ENCODE peak calls at places on chromosomes 6 and 20, in ten cellular contexts. One of them, this sample, is unnamed.

GRCh38 chr6:156725712-156726111 is 51.5 kb upstream of the ARID1B start:
- DNase-seq in mucosa of descending colon: no peak
- DNase-seq in heart left ventricle: no peak
- DNase-seq in breast epithelium: no peak
- DNase-seq in NCI-H1105: no peak
- DNase-seq in posterior cingulate gyrus: no peak
- DNase-seq in HEK293T: no peak
- DNase-seq in left cardiac atrium: no peak
- DNase-seq in activated T-helper 9 cell treated with anti-CD3 and anti-CD28 coated beads, Interleukin-2, amount 50 U/mL, for 16 hours: no peak
- DNase-seq in COR-L47: no peak
- DNase-seq in this sample: no peak

GRCh38 chr6:16486661-16487060 is 248.3 kb downstream of the GMPR start:
- DNase-seq in posterior cingulate gyrus: peak; percentile 69
- DNase-seq in COR-L47: no peak
- DNase-seq in activated T-helper 9 cell treated with anti-CD3 and anti-CD28 coated beads, Interleukin-2, amount 50 U/mL, for 16 hours: peak; percentile 53
- DNase-seq in heart left ventricle: no peak
- DNase-seq in NCI-H1105: no peak
- DNase-seq in left cardiac atrium: no peak
- DNase-seq in HEK293T: no peak
- DNase-seq in mucosa of descending colon: no peak
- DNase-seq in breast epithelium: no peak
- DNase-seq in this sample: no peak

GRCh38 chr6:25006565-25007001 is 70.8 kb upstream of the RIPOR2 start:
- DNase-seq in COR-L47: peak; percentile 28
- DNase-seq in HEK293T: no peak
- DNase-seq in heart left ventricle: no peak
- DNase-seq in left cardiac atrium: peak; percentile 58
- DNase-seq in activated T-helper 9 cell treated with anti-CD3 and anti-CD28 coated beads, Interleukin-2, amount 50 U/mL, for 16 hours: no peak
- DNase-seq in NCI-H1105: no peak
- DNase-seq in posterior cingulate gyrus: no peak
- DNase-seq in breast epithelium: no peak
- DNase-seq in mucosa of descending colon: peak; percentile 28
- DNase-seq in this sample: no peak

GRCh38 chr6:140542858-140543257 is 1168.4 kb upstream of the CITED2 start:
- DNase-seq in activated T-helper 9 cell treated with anti-CD3 and anti-CD28 coated beads, Interleukin-2, amount 50 U/mL, for 16 hours: no peak
- DNase-seq in HEK293T: no peak
- DNase-seq in breast epithelium: no peak
- DNase-seq in left cardiac atrium: no peak
- DNase-seq in mucosa of descending colon: no peak
- DNase-seq in COR-L47: peak; percentile 42
- DNase-seq in heart left ventricle: no peak
- DNase-seq in NCI-H1105: peak; percentile 18
- DNase-seq in posterior cingulate gyrus: no peak
- DNase-seq in this sample: no peak

GRCh38 chr6:130050230-130050629 is 31.8 kb downstream of the L3MBTL3 start:
- DNase-seq in activated T-helper 9 cell treated with anti-CD3 and anti-CD28 coated beads, Interleukin-2, amount 50 U/mL, for 16 hours: no peak
- DNase-seq in left cardiac atrium: no peak
- DNase-seq in posterior cingulate gyrus: no peak
- DNase-seq in COR-L47: no peak
- DNase-seq in breast epithelium: no peak
- DNase-seq in HEK293T: no peak
- DNase-seq in heart left ventricle: no peak
- DNase-seq in NCI-H1105: no peak
- DNase-seq in mucosa of descending colon: no peak
- DNase-seq in this sample: peak; percentile 22

GRCh38 chr20:50172347-50173013 is 18.1 kb upstream of the CEBPB start:
- DNase-seq in heart left ventricle: peak; percentile 95
- DNase-seq in left cardiac atrium: peak; percentile 93
- DNase-seq in HEK293T: peak; percentile 67
- DNase-seq in COR-L47: no peak
- DNase-seq in posterior cingulate gyrus: peak; percentile 89
- DNase-seq in mucosa of descending colon: peak; percentile 72
- DNase-seq in NCI-H1105: no peak
- DNase-seq in activated T-helper 9 cell treated with anti-CD3 and anti-CD28 coated beads, Interleukin-2, amount 50 U/mL, for 16 hours: no peak
- DNase-seq in breast epithelium: peak; percentile 74
- DNase-seq in this sample: no peak

GRCh38 chr20:34824861-34825529 is 456 bp downstream of the NCOA6 start:
- DNase-seq in HEK293T: peak; percentile 69
- DNase-seq in COR-L47: peak; percentile 60
- DNase-seq in breast epithelium: no peak
- DNase-seq in NCI-H1105: peak; percentile 48
- DNase-seq in posterior cingulate gyrus: peak; percentile 91
- DNase-seq in activated T-helper 9 cell treated with anti-CD3 and anti-CD28 coated beads, Interleukin-2, amount 50 U/mL, for 16 hours: peak; percentile 64
- DNase-seq in mucosa of descending colon: peak; percentile 64
- DNase-seq in left cardiac atrium: peak; percentile 66
- DNase-seq in heart left ventricle: peak; percentile 81
- DNase-seq in this sample: no peak

GRCh38 chr20:9301129-9302072 is 213.0 kb upstream of the LAMP5 start:
- DNase-seq in mucosa of descending colon: peak; percentile 71
- DNase-seq in NCI-H1105: peak; percentile 45
- DNase-seq in activated T-helper 9 cell treated with anti-CD3 and anti-CD28 coated beads, Interleukin-2, amount 50 U/mL, for 16 hours: no peak
- DNase-seq in COR-L47: peak; percentile 85
- DNase-seq in posterior cingulate gyrus: no peak
- DNase-seq in HEK293T: no peak
- DNase-seq in breast epithelium: no peak
- DNase-seq in left cardiac atrium: no peak
- DNase-seq in heart left ventricle: no peak
- DNase-seq in this sample: no peak

GRCh38 chr6:157604816-157605215 is 218.2 kb upstream of the SNX9 start:
- DNase-seq in activated T-helper 9 cell treated with anti-CD3 and anti-CD28 coated beads, Interleukin-2, amount 50 U/mL, for 16 hours: no peak
- DNase-seq in left cardiac atrium: no peak
- DNase-seq in COR-L47: no peak
- DNase-seq in posterior cingulate gyrus: no peak
- DNase-seq in NCI-H1105: no peak
- DNase-seq in heart left ventricle: no peak
- DNase-seq in breast epithelium: no peak
- DNase-seq in mucosa of descending colon: no peak
- DNase-seq in HEK293T: no peak
- DNase-seq in this sample: no peak

GRCh38 chr6:33700391-33701050 is 11.0 kb downstream of the UQCC2 start:
- DNase-seq in HEK293T: peak; percentile 74
- DNase-seq in posterior cingulate gyrus: peak; percentile 76
- DNase-seq in activated T-helper 9 cell treated with anti-CD3 and anti-CD28 coated beads, Interleukin-2, amount 50 U/mL, for 16 hours: peak; percentile 56
- DNase-seq in COR-L47: peak; percentile 41
- DNase-seq in breast epithelium: no peak
- DNase-seq in mucosa of descending colon: peak; percentile 87
- DNase-seq in NCI-H1105: no peak
- DNase-seq in heart left ventricle: peak; percentile 75
- DNase-seq in left cardiac atrium: peak; percentile 68
- DNase-seq in this sample: no peak

GRCh38 chr6:118586741-118587485 is 38.8 kb downstream of the PLN start:
- DNase-seq in mucosa of descending colon: no peak
- DNase-seq in posterior cingulate gyrus: no peak
- DNase-seq in heart left ventricle: no peak
- DNase-seq in breast epithelium: no peak
- DNase-seq in HEK293T: no peak
- DNase-seq in NCI-H1105: no peak
- DNase-seq in COR-L47: no peak
- DNase-seq in activated T-helper 9 cell treated with anti-CD3 and anti-CD28 coated beads, Interleukin-2, amount 50 U/mL, for 16 hours: no peak
- DNase-seq in left cardiac atrium: no peak
- DNase-seq in this sample: no peak

GRCh38 chr6:166152660-166153059 is 15.0 kb downstream of the TBXT start:
- DNase-seq in heart left ventricle: no peak
- DNase-seq in NCI-H1105: peak; percentile 68
- DNase-seq in posterior cingulate gyrus: no peak
- DNase-seq in COR-L47: no peak
- DNase-seq in breast epithelium: no peak
- DNase-seq in left cardiac atrium: no peak
- DNase-seq in activated T-helper 9 cell treated with anti-CD3 and anti-CD28 coated beads, Interleukin-2, amount 50 U/mL, for 16 hours: no peak
- DNase-seq in mucosa of descending colon: no peak
- DNase-seq in HEK293T: no peak
- DNase-seq in this sample: no peak

GRCh38 chr6:156175971-156176421 is 601.2 kb upstream of the ARID1B start:
- DNase-seq in activated T-helper 9 cell treated with anti-CD3 and anti-CD28 coated beads, Interleukin-2, amount 50 U/mL, for 16 hours: no peak
- DNase-seq in HEK293T: peak; percentile 51
- DNase-seq in left cardiac atrium: peak; percentile 39
- DNase-seq in breast epithelium: peak; percentile 52
- DNase-seq in NCI-H1105: peak; percentile 83
- DNase-seq in COR-L47: peak; percentile 86
- DNase-seq in posterior cingulate gyrus: peak; percentile 72
- DNase-seq in mucosa of descending colon: peak; percentile 11
- DNase-seq in heart left ventricle: peak; percentile 68
- DNase-seq in this sample: no peak

GRCh38 chr6:121334299-121335104 is at the start of gene TBC1D32:
- DNase-seq in mucosa of descending colon: peak; percentile 95
- DNase-seq in COR-L47: peak; percentile 49
- DNase-seq in NCI-H1105: peak; percentile 87
- DNase-seq in left cardiac atrium: peak; percentile 94
- DNase-seq in breast epithelium: peak; percentile 87
- DNase-seq in heart left ventricle: peak; percentile 96
- DNase-seq in posterior cingulate gyrus: peak; percentile 98
- DNase-seq in activated T-helper 9 cell treated with anti-CD3 and anti-CD28 coated beads, Interleukin-2, amount 50 U/mL, for 16 hours: peak; percentile 79
- DNase-seq in HEK293T: peak; percentile 97
- DNase-seq in this sample: peak; percentile 68

GRCh38 chr20:5044075-5044620 is 42.8 kb upstream of the SLC23A2 start:
- DNase-seq in activated T-helper 9 cell treated with anti-CD3 and anti-CD28 coated beads, Interleukin-2, amount 50 U/mL, for 16 hours: no peak
- DNase-seq in mucosa of descending colon: no peak
- DNase-seq in HEK293T: no peak
- DNase-seq in left cardiac atrium: no peak
- DNase-seq in breast epithelium: no peak
- DNase-seq in NCI-H1105: no peak
- DNase-seq in posterior cingulate gyrus: no peak
- DNase-seq in COR-L47: no peak
- DNase-seq in heart left ventricle: no peak
- DNase-seq in this sample: no peak

GRCh38 chr20:9989066-9989724 is 45.6 kb upstream of the ANKEF1 start:
- DNase-seq in activated T-helper 9 cell treated with anti-CD3 and anti-CD28 coated beads, Interleukin-2, amount 50 U/mL, for 16 hours: no peak
- DNase-seq in left cardiac atrium: no peak
- DNase-seq in breast epithelium: no peak
- DNase-seq in NCI-H1105: no peak
- DNase-seq in posterior cingulate gyrus: no peak
- DNase-seq in HEK293T: no peak
- DNase-seq in COR-L47: no peak
- DNase-seq in heart left ventricle: no peak
- DNase-seq in mucosa of descending colon: no peak
- DNase-seq in this sample: peak; percentile 32

GRCh38 chr6:29667158-29667557 is 10.3 kb downstream of the MOG start:
- DNase-seq in NCI-H1105: no peak
- DNase-seq in activated T-helper 9 cell treated with anti-CD3 and anti-CD28 coated beads, Interleukin-2, amount 50 U/mL, for 16 hours: no peak
- DNase-seq in heart left ventricle: no peak
- DNase-seq in breast epithelium: no peak
- DNase-seq in posterior cingulate gyrus: no peak
- DNase-seq in COR-L47: no peak
- DNase-seq in mucosa of descending colon: no peak
- DNase-seq in left cardiac atrium: no peak
- DNase-seq in HEK293T: no peak
- DNase-seq in this sample: no peak

GRCh38 chr6:167906899-167907298 is 80.2 kb downstream of the AFDN start:
- DNase-seq in left cardiac atrium: peak; percentile 72
- DNase-seq in breast epithelium: peak; percentile 69
- DNase-seq in COR-L47: no peak
- DNase-seq in heart left ventricle: no peak
- DNase-seq in posterior cingulate gyrus: peak; percentile 83
- DNase-seq in HEK293T: no peak
- DNase-seq in NCI-H1105: no peak
- DNase-seq in activated T-helper 9 cell treated with anti-CD3 and anti-CD28 coated beads, Interleukin-2, amount 50 U/mL, for 16 hours: no peak
- DNase-seq in mucosa of descending colon: peak; percentile 74
- DNase-seq in this sample: no peak

GRCh38 chr20:661474-662288 is 8.7 kb upstream of the SRXN1 start:
- DNase-seq in left cardiac atrium: no peak
- DNase-seq in mucosa of descending colon: no peak
- DNase-seq in HEK293T: no peak
- DNase-seq in posterior cingulate gyrus: no peak
- DNase-seq in heart left ventricle: no peak
- DNase-seq in NCI-H1105: no peak
- DNase-seq in breast epithelium: no peak
- DNase-seq in COR-L47: no peak
- DNase-seq in activated T-helper 9 cell treated with anti-CD3 and anti-CD28 coated beads, Interleukin-2, amount 50 U/mL, for 16 hours: no peak
- DNase-seq in this sample: no peak

GRCh38 chr6:46289865-46290264 is 119.1 kb upstream of the ENPP5 start:
- DNase-seq in breast epithelium: no peak
- DNase-seq in activated T-helper 9 cell treated with anti-CD3 and anti-CD28 coated beads, Interleukin-2, amount 50 U/mL, for 16 hours: no peak
- DNase-seq in heart left ventricle: no peak
- DNase-seq in posterior cingulate gyrus: no peak
- DNase-seq in COR-L47: no peak
- DNase-seq in left cardiac atrium: no peak
- DNase-seq in mucosa of descending colon: no peak
- DNase-seq in HEK293T: no peak
- DNase-seq in NCI-H1105: no peak
- DNase-seq in this sample: no peak

This sample was measured in non-pigmented ciliary epithelial cell.